ENCODE peak calls at places on chromosomes 7 and 10, in nine cellular contexts. I, O, U, G, Q, A, L, D and N are unnamed samples.

GRCh38 chr7:151592868-151593486 is 73.3 kb upstream of the RHEB start:
- DNase-seq in I (peak; percentile 99), O (peak; percentile 96), U (no peak), G (no peak), Q (no peak), A (no peak), L (no peak), D (no peak), N (peak; percentile 19)

GRCh38 chr10:121988361-121989324 is at the start of gene TACC2:
- DNase-seq in I (no peak), O (no peak), U (no peak), G (no peak), Q (no peak), A (no peak), L (no peak), D (no peak), N (no peak)

GRCh38 chr10:103747193-103747865 is 108.0 kb downstream of the SH3PXD2A start:
- DNase-seq in I (peak; percentile 59), O (peak; percentile 37), U (no peak), G (no peak), Q (no peak), A (no peak), L (no peak), D (no peak), N (no peak)

GRCh38 chr10:25336330-25336729 is 161.5 kb downstream of the GPR158 start:
- DNase-seq in I (no peak), O (no peak), U (no peak), G (no peak), Q (no peak), A (no peak), L (no peak), D (no peak), N (no peak)

GRCh38 chr7:47552631-47553030 is 29.3 kb downstream of the TNS3 start:
- DNase-seq in I (peak; percentile 89), O (peak; percentile 72), U (no peak), G (no peak), Q (no peak), A (no peak), L (no peak), D (no peak), N (no peak)

GRCh38 chr7:104039363-104039762 is 49.9 kb upstream of the RELN start:
- DNase-seq in I (no peak), O (no peak), U (no peak), G (no peak), Q (no peak), A (no peak), L (no peak), D (no peak), N (no peak)

GRCh38 chr10:7310076-7310475 is 100.8 kb downstream of the SFMBT2 start:
- DNase-seq in I (no peak), O (no peak), U (no peak), G (no peak), Q (no peak), A (no peak), L (no peak), D (no peak), N (no peak)

GRCh38 chr10:97651773-97652172 is 11.3 kb downstream of the PI4K2A start:
- DNase-seq in I (no peak), O (no peak), U (no peak), G (no peak), Q (no peak), A (no peak), L (peak; percentile 98), D (no peak), N (no peak)

GRCh38 chr10:12849351-12850181 is 151.9 kb downstream of the CCDC3 start:
- DNase-seq in I (no peak), O (no peak), U (no peak), G (no peak), Q (no peak), A (no peak), L (no peak), D (no peak), N (no peak)

GRCh38 chr10:128047337-128047736 is 78.9 kb downstream of the MKI67 start:
- DNase-seq in I (peak; percentile 35), O (no peak), U (no peak), G (peak; percentile 94), Q (peak; percentile 61), A (peak; percentile 76), L (peak; percentile 87), D (peak; percentile 90), N (no peak)

GRCh38 chr10:111281516-111281915 is 204.7 kb downstream of the ADRA2A start:
- DNase-seq in I (no peak), O (no peak), U (no peak), G (peak; percentile 26), Q (no peak), A (no peak), L (no peak), D (no peak), N (no peak)

GRCh38 chr10:96673318-96674099 is 46.8 kb downstream of the PIK3AP1 start:
- DNase-seq in I (peak; percentile 79), O (peak; percentile 63), U (no peak), G (no peak), Q (no peak), A (peak; percentile 75), L (no peak), D (no peak), N (no peak)

GRCh38 chr10:97525086-97525485 is 26.4 kb downstream of the UBTD1 start:
- DNase-seq in I (no peak), O (no peak), U (no peak), G (no peak), Q (no peak), A (no peak), L (no peak), D (no peak), N (no peak)

GRCh38 chr7:151391358-151391730 is 18.5 kb downstream of the WDR86 start:
- DNase-seq in I (no peak), O (no peak), U (no peak), G (no peak), Q (no peak), A (no peak), L (no peak), D (no peak), N (no peak)

GRCh38 chr7:104793066-104793465 is 220.9 kb upstream of the KMT2E start:
- DNase-seq in I (no peak), O (no peak), U (no peak), G (no peak), Q (no peak), A (no peak), L (no peak), D (no peak), N (no peak)

GRCh38 chr10:122295423-122295947 is 24.4 kb downstream of the BTBD16 start:
- DNase-seq in I (no peak), O (no peak), U (no peak), G (no peak), Q (no peak), A (no peak), L (no peak), D (peak; percentile 47), N (no peak)

GRCh38 chr7:76343294-76343930 is 15.4 kb downstream of the YWHAG start:
- DNase-seq in I (no peak), O (peak; percentile 59), U (no peak), G (no peak), Q (no peak), A (no peak), L (no peak), D (no peak), N (no peak)
- H3K36me3 ChIP-seq in I (peaks cover 54% of the 10 kb centered on the region), O (peaks cover 49% of the 10 kb centered on the region), U (peaks cover 95% of the 10 kb centered on the region), G (peaks cover 26% of the 10 kb centered on the region), Q (no peaks in the 10 kb centered on the region), A (peaks cover 53% of the 10 kb centered on the region), L (peaks cover 30% of the 10 kb centered on the region), D (peaks cover 87% of the 10 kb centered on the region), N (peaks cover 23% of the 10 kb centered on the region)

DNA sequence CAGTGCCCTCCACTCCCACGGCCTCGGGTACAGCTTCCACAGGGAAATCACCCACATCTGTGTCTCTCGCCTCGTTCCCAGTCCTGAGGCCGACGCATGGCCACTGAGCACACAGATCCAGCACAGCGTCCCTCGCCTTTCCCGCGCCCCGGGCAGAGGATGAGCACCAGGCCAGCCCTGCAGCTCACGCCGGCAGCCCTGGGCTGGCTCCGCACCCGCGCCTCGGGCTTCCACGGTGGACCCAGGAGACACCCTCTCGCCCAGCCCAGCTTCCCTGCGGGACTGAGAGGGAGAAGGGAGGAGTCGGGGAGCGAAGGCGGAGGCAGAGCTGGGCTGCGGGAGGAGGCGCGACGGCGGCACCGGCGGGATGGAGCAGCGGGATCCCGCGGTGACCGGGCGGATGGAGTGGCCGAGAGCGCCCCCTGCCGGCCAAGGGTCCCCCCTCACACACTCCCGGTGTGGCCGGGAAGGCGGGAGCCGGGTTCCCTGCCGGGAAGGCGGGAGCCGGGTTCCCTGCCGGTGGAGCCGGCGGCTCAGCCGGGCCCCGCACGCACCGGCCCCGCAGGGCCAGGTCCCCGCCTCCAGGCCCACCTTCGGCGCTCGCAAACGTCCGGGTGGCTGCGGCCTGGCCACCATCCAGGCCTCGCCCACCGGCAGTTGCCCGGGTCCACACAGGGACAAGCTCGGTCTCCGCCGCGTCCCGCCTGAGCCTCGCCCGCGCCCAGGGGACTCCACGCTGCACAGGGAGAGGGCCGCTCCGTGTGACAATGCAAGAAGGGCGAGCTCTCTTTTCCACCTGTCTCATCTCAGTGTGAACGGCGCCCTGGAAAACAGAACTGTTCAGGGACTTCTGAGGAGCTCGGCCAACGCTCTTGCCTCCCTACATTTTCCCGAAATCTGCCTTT is 110.3 kb upstream of the LANCL2 start:
- DNase-seq in I (peak; percentile 42), O (peak; percentile 67), U (peak; percentile 88), G (peak; percentile 98), Q (peak; percentile 99), A (peak; percentile 90), L (no peak), D (no peak), N (peak; percentile 31)
- H3K4me3 ChIP-seq in I (peak overlapping the region; percentile 70), O (peak overlapping the region; percentile 44), U (peak overlapping the region; percentile 79), G (peak overlapping the region; percentile 58), Q (peak overlapping the region; percentile 26), A (peak overlapping the region; percentile 44), L (peak overlapping the region; percentile 36), D (no peak overlapping the region), N (peak overlapping the region; percentile 76)

DNA sequence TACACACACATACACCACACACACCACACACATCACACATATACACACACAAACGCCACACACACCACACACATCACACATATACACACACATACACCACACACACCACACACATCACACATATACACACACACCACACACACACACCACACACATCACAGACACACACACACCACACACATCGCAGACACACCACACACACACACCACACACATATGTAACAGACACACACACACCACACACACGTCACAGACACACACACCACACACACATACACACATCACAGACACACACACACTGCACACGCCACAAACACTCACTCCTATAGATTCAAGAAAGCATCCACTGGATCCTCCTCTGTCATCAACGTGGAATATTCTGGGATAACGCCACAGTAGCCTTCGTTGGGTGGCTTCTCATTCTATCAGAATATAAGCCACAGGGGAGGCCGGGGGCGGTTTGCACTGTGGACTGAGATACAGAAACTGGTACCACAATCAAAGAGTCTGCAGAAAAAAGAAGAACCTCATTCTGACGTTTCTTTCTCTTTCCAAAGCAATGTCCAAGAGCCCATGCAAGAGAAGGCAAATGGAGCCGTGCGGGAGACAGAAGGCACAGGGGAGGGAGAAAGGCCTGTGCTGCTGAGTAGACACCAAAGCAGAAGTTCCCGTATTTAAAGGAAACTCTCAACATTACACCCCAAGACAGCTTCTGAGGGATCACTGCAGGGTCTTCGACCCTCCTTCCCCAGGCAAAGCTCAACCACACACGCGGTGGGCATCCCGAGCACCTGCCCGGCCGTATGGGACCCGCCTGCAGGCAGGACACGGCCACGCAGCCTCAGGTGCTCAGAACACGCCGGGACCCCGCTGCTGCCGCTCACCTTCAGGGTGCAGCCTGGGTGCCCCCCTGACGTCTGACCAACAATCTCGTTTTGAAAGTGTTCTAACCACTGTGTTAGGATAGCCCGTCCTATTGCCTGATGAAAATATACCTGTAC is 321.2 kb downstream of the DNAJB6 start:
- DNase-seq in I (no peak), O (no peak), U (peak; percentile 5), G (peak; percentile 70), Q (no peak), A (no peak), L (no peak), D (no peak), N (no peak)
- H3K36me3 ChIP-seq in I (no peaks in the 10 kb centered on the region), O (no peaks in the 10 kb centered on the region), U (peaks cover 5% of the 10 kb centered on the region), G (no peaks in the 10 kb centered on the region), Q (no peaks in the 10 kb centered on the region), A (no peaks in the 10 kb centered on the region), L (no peaks in the 10 kb centered on the region), D (peaks cover 53% of the 10 kb centered on the region), N (no peaks in the 10 kb centered on the region)

GRCh38 chr10:6074489-6075301 is 12.5 kb upstream of the IL2RA start:
- DNase-seq in I (peak; percentile 94), O (peak; percentile 86), U (no peak), G (no peak), Q (no peak), A (peak; percentile 49), L (no peak), D (no peak), N (no peak)
- H3K4me3 ChIP-seq in I (no peak overlapping the region), O (no peak overlapping the region), U (no peak overlapping the region), G (no peak overlapping the region), Q (no peak overlapping the region), A (no peak overlapping the region), L (no peak overlapping the region), D (no peak overlapping the region), N (no peak overlapping the region)